ENCODE peak calls at places on chromosomes 11 and 22, in seven cellular contexts. R is stomach, A is ovary, E is A549, W is tibial nerve, C is K562, U is suprapubic skin. F is an unnamed sample.

GRCh38 chr11:86785576-86785975 is 14.8 kb upstream of the PRSS23 start:
- DNase-seq in W (no peak), R (no peak), C (no peak), E (no peak), A (no peak), U (no peak), F (no peak)

GRCh38 chr22:37167981-37168647 is 18.4 kb upstream of the IL2RB start:
- DNase-seq in W (no peak), U (no peak), E (no peak), A (no peak), R (no peak), C (no peak), F (no peak)

GRCh38 chr22:37892566-37893338 is 13.3 kb upstream of the MICALL1 start:
- DNase-seq in U (no peak), W (peak; percentile 19), C (no peak), A (no peak), E (no peak), R (peak; percentile 85), F (no peak)

GRCh38 chr11:70029115-70029830 is 48.8 kb upstream of the ANO1 start:
- DNase-seq in A (no peak), C (no peak), E (no peak), U (peak; percentile 59), R (no peak), W (no peak), F (no peak)

GRCh38 chr11:36048496-36049247 is 104.8 kb downstream of the LDLRAD3 start:
- DNase-seq in E (no peak), R (no peak), C (no peak), U (no peak), W (no peak), A (no peak), F (no peak)

GRCh38 chr11:115980747-115981475 is 476.7 kb upstream of the CADM1 start:
- DNase-seq in W (no peak), R (no peak), U (no peak), A (no peak), C (no peak), E (no peak), F (no peak)

GRCh38 chr11:59556883-59557205 is 45.5 kb downstream of the OR4D9 start:
- DNase-seq in W (no peak), U (no peak), C (no peak), A (no peak), E (no peak), R (no peak), F (no peak)

GRCh38 chr11:11366793-11367192 is 13.7 kb upstream of the CSNK2A3 start:
- DNase-seq in E (no peak), A (no peak), W (no peak), U (no peak), R (no peak), C (no peak), F (no peak)

GRCh38 chr11:86101941-86102407 is 33.1 kb upstream of the PICALM start:
- DNase-seq in U (no peak), R (no peak), A (no peak), W (no peak), E (no peak), C (no peak), F (no peak)

DNA sequence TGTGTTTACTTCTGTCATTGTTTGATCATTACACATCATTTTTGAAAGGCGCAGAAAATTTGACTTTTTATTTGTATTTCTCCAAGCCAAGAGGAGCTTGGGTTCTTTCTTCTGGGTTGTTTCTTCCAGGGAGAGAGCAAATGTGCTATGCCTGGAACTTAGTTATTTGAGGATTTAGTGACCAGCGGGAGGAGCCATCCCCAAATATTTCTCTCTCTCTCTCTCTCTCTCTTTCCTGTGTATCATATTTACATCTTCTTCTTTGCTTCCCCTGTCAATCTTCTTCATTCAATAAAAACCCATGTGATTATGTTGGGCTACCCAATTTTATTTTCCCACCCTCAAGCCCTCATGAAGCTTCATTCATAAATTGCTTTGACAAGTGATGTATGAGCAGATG is 534.5 kb downstream of the LRRC4C start:
- DNase-seq in R (no peak), C (no peak), E (no peak), W (no peak), U (no peak), A (no peak), F (no peak)
- TF ChIP-seq EP300 in R (no peak), C (no peak), E (no peak), W (no peak), U (no peak), A (no peak), F (no peak)

GRCh38 chr22:42883121-42883520 is 26.0 kb upstream of the ARFGAP3 start:
- DNase-seq in W (no peak), R (no peak), C (no peak), U (no peak), A (no peak), E (no peak), F (peak; percentile 75)

GRCh38 chr22:42880815-42881214 is 23.7 kb upstream of the ARFGAP3 start:
- DNase-seq in W (no peak), U (no peak), C (no peak), R (no peak), A (no peak), E (no peak), F (no peak)

GRCh38 chr22:42883970-42884369 is 26.9 kb upstream of the ARFGAP3 start:
- DNase-seq in U (no peak), W (no peak), C (no peak), E (no peak), R (no peak), A (no peak), F (no peak)

GRCh38 chr22:42881298-42881697 is 24.2 kb upstream of the ARFGAP3 start:
- DNase-seq in W (no peak), R (no peak), E (no peak), C (no peak), U (no peak), A (no peak), F (no peak)

DNA sequence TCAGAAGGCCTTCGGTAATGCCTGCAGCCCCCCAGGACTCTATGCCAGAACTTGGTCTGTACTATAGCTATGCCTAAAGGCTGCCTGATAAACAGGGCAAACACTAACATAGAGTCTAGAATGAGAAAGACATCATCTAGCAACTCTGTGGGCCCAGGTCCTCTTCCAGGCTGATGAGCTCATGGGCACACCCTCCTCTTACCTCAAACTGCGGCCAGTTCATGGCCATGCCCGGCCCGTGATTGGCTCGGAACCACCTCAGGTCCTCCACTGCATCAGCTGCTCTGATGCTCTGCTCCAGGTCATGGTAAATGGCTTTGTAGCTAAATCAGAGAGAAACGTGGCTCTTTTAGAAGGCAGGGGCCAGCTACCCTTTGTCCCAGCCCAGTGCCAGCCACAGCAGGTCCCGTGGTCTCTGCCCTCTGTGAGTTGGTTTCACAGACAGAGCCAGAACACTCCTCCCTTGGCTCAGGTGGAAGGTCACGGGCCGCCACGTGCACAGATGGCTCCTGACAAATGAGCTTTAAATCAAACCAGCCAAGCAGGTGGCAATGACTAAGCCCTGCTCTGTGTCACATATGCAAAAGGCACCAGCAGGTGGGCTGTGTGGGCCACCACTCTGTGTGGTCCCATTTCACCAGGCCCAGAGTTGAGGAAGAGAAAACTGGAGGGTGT is 25.0 kb upstream of the ARFGAP3 start:
- DNase-seq in C (no peak), R (peak; percentile 69), E (no peak), A (no peak), U (no peak), W (no peak), F (peak; percentile 48)
- TF ChIP-seq POLR2A in C (no peak), R (no peak), E (no peak), A (no peak), U (no peak), W (no peak), F (no peak)

DNA sequence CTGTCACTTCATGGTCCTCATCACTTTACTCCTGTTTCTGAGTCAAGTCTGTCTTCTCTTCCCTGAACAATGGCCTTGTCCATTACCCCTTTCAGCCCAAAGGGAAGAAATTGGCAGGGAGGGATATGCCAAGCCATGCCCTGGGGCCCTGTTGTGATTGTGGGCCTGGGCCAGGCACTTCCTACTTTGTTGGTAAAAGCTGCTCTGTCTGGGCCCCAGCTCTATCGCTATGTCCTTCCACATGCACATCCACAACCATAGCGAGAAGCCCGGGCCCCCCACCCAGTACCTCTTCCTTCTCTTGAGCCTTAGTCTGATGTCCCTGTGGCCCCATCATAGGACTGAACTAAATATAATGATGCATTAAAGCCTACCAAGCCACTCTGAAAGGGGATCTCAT is 126.7 kb upstream of the RCN1 start:
- DNase-seq in E (no peak), A (no peak), W (no peak), C (no peak), R (no peak), U (no peak), F (no peak)
- TF ChIP-seq CTCF in E (no peak), A (no peak), W (no peak), C (no peak), R (no peak), U (no peak), F (no peak)

DNA sequence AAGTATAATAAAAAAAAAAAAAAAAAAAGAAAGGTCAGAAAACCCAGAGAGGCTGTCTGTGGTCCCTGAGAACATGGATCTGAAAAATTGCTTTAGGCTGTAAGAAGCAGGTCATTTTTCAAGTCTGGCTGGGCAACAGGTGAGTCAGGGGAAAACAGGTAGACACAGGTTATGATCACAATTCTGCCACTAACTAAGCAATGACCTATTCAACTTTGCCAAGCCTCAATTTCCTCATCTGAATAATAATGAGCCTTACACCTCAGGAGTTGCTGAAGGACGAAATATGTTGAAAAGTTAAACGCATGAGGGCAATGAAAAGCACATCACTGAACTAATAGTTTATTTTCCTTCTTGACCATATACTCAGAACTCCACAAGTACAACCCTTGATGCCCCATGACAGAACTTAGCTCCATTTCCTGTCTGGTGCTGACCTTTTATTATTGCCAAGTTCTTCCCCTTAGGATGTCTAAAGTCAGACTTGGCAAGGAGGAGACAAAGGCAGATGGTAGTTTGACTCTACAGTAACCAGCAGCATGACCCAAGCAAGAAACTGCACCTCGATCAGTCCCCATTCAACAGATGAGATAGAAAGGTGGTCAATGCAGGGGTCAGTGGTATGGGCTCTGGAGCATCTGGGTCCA is 93.6 kb downstream of the SYN3 start:
- DNase-seq in A (no peak), W (no peak), U (no peak), R (no peak), C (no peak), E (no peak), F (no peak)
- TF ChIP-seq EP300 in A (no peak), W (no peak), U (no peak), R (no peak), C (no peak), E (no peak), F (no peak)

GRCh38 chr11:67288452-67289225 is 464 bp upstream of the ANKRD13D start:
- DNase-seq in E (peak; percentile 83), A (peak; percentile 88), C (peak; percentile 94), U (peak; percentile 96), R (peak; percentile 89), W (peak; percentile 82), F (peak; percentile 92)
- TF ChIP-seq POLR2A in E (peak; percentile 80), A (peak; percentile 56), C (peak; percentile 91), U (no peak), R (no peak), W (peak; percentile 37), F (peak; percentile 70)

F was measured in transverse colon.